ENCODE peak calls at places on chromosomes 7 and 10, in nine cellular contexts. One of them, this sample, is unnamed.

GRCh38 chr10:89171263-89171872 is 35.7 kb downstream of the CH25H start:
- DNase-seq in activated effector memory CD4-positive, alpha-beta T cell treated with anti-CD3 and anti-CD28 coated beads, Interleukin-2, amount 50 U/mL, for 16 hours: no peak
- DNase-seq in activated T-cell treated with anti-CD3 and anti-CD28 coated beads, Interleukin-2, amount 50 U/mL, for 24 hours: no peak
- DNase-seq in brain microvascular endothelial cell: no peak
- DNase-seq in AG04450: no peak
- DNase-seq in H9: no peak
- DNase-seq in Jurkat, Clone E6-1: no peak
- DNase-seq in HS-5: no peak
- DNase-seq in H7: no peak
- DNase-seq in this sample: no peak

GRCh38 chr7:116401711-116402110 is 97.8 kb upstream of the CAV2 start:
- DNase-seq in H9: no peak
- DNase-seq in H7: no peak
- DNase-seq in Jurkat, Clone E6-1: no peak
- DNase-seq in HS-5: no peak
- DNase-seq in activated T-cell treated with anti-CD3 and anti-CD28 coated beads, Interleukin-2, amount 50 U/mL, for 24 hours: no peak
- DNase-seq in activated effector memory CD4-positive, alpha-beta T cell treated with anti-CD3 and anti-CD28 coated beads, Interleukin-2, amount 50 U/mL, for 16 hours: no peak
- DNase-seq in AG04450: no peak
- DNase-seq in brain microvascular endothelial cell: no peak
- DNase-seq in this sample: peak; percentile 61

GRCh38 chr7:104657134-104657533 is 328.7 kb downstream of the LHFPL3 start:
- DNase-seq in AG04450: no peak
- DNase-seq in H7: no peak
- DNase-seq in brain microvascular endothelial cell: no peak
- DNase-seq in activated effector memory CD4-positive, alpha-beta T cell treated with anti-CD3 and anti-CD28 coated beads, Interleukin-2, amount 50 U/mL, for 16 hours: no peak
- DNase-seq in activated T-cell treated with anti-CD3 and anti-CD28 coated beads, Interleukin-2, amount 50 U/mL, for 24 hours: no peak
- DNase-seq in H9: no peak
- DNase-seq in HS-5: no peak
- DNase-seq in Jurkat, Clone E6-1: no peak
- DNase-seq in this sample: no peak

GRCh38 chr7:151137076-151137611 is 30.4 kb downstream of the GBX1 start:
- DNase-seq in H9: no peak
- DNase-seq in brain microvascular endothelial cell: no peak
- DNase-seq in AG04450: no peak
- DNase-seq in H7: peak; percentile 83
- DNase-seq in Jurkat, Clone E6-1: no peak
- DNase-seq in activated T-cell treated with anti-CD3 and anti-CD28 coated beads, Interleukin-2, amount 50 U/mL, for 24 hours: peak; percentile 21
- DNase-seq in HS-5: no peak
- DNase-seq in activated effector memory CD4-positive, alpha-beta T cell treated with anti-CD3 and anti-CD28 coated beads, Interleukin-2, amount 50 U/mL, for 16 hours: peak; percentile 38
- DNase-seq in this sample: no peak

GRCh38 chr7:85673881-85674280 is 487.0 kb upstream of the SEMA3D start:
- DNase-seq in activated effector memory CD4-positive, alpha-beta T cell treated with anti-CD3 and anti-CD28 coated beads, Interleukin-2, amount 50 U/mL, for 16 hours: no peak
- DNase-seq in AG04450: no peak
- DNase-seq in activated T-cell treated with anti-CD3 and anti-CD28 coated beads, Interleukin-2, amount 50 U/mL, for 24 hours: no peak
- DNase-seq in H9: no peak
- DNase-seq in HS-5: no peak
- DNase-seq in Jurkat, Clone E6-1: no peak
- DNase-seq in brain microvascular endothelial cell: no peak
- DNase-seq in H7: no peak
- DNase-seq in this sample: no peak

GRCh38 chr7:123864012-123864411 is 19.0 kb downstream of the HYAL4 start:
- DNase-seq in Jurkat, Clone E6-1: no peak
- DNase-seq in brain microvascular endothelial cell: no peak
- DNase-seq in activated effector memory CD4-positive, alpha-beta T cell treated with anti-CD3 and anti-CD28 coated beads, Interleukin-2, amount 50 U/mL, for 16 hours: no peak
- DNase-seq in activated T-cell treated with anti-CD3 and anti-CD28 coated beads, Interleukin-2, amount 50 U/mL, for 24 hours: no peak
- DNase-seq in AG04450: no peak
- DNase-seq in HS-5: no peak
- DNase-seq in H9: no peak
- DNase-seq in H7: no peak
- DNase-seq in this sample: no peak

GRCh38 chr7:119756687-119757086 is 516.3 kb upstream of the KCND2 start:
- DNase-seq in activated effector memory CD4-positive, alpha-beta T cell treated with anti-CD3 and anti-CD28 coated beads, Interleukin-2, amount 50 U/mL, for 16 hours: no peak
- DNase-seq in activated T-cell treated with anti-CD3 and anti-CD28 coated beads, Interleukin-2, amount 50 U/mL, for 24 hours: no peak
- DNase-seq in H7: no peak
- DNase-seq in AG04450: no peak
- DNase-seq in brain microvascular endothelial cell: no peak
- DNase-seq in H9: no peak
- DNase-seq in HS-5: no peak
- DNase-seq in Jurkat, Clone E6-1: no peak
- DNase-seq in this sample: no peak

GRCh38 chr10:25024528-25024927 is 8.1 kb downstream of the THNSL1 start:
- DNase-seq in HS-5: no peak
- DNase-seq in AG04450: no peak
- DNase-seq in H9: no peak
- DNase-seq in H7: no peak
- DNase-seq in activated effector memory CD4-positive, alpha-beta T cell treated with anti-CD3 and anti-CD28 coated beads, Interleukin-2, amount 50 U/mL, for 16 hours: no peak
- DNase-seq in Jurkat, Clone E6-1: no peak
- DNase-seq in brain microvascular endothelial cell: no peak
- DNase-seq in activated T-cell treated with anti-CD3 and anti-CD28 coated beads, Interleukin-2, amount 50 U/mL, for 24 hours: no peak
- DNase-seq in this sample: peak; percentile 40

GRCh38 chr7:143415696-143416095 is 7.0 kb upstream of the EPHA1 start:
- DNase-seq in HS-5: no peak
- DNase-seq in H9: no peak
- DNase-seq in activated T-cell treated with anti-CD3 and anti-CD28 coated beads, Interleukin-2, amount 50 U/mL, for 24 hours: no peak
- DNase-seq in Jurkat, Clone E6-1: no peak
- DNase-seq in AG04450: no peak
- DNase-seq in H7: no peak
- DNase-seq in brain microvascular endothelial cell: peak; percentile 38
- DNase-seq in activated effector memory CD4-positive, alpha-beta T cell treated with anti-CD3 and anti-CD28 coated beads, Interleukin-2, amount 50 U/mL, for 16 hours: no peak
- DNase-seq in this sample: no peak

GRCh38 chr10:120208488-120208887 is 248.5 kb upstream of the PLPP4 start:
- DNase-seq in H9: no peak
- DNase-seq in AG04450: no peak
- DNase-seq in activated T-cell treated with anti-CD3 and anti-CD28 coated beads, Interleukin-2, amount 50 U/mL, for 24 hours: no peak
- DNase-seq in activated effector memory CD4-positive, alpha-beta T cell treated with anti-CD3 and anti-CD28 coated beads, Interleukin-2, amount 50 U/mL, for 16 hours: no peak
- DNase-seq in H7: no peak
- DNase-seq in HS-5: no peak
- DNase-seq in Jurkat, Clone E6-1: no peak
- DNase-seq in brain microvascular endothelial cell: no peak
- DNase-seq in this sample: no peak

GRCh38 chr10:71729023-71729649 is 9.6 kb upstream of the C10orf105 start:
- DNase-seq in HS-5: no peak
- DNase-seq in brain microvascular endothelial cell: no peak
- DNase-seq in H7: no peak
- DNase-seq in activated effector memory CD4-positive, alpha-beta T cell treated with anti-CD3 and anti-CD28 coated beads, Interleukin-2, amount 50 U/mL, for 16 hours: no peak
- DNase-seq in AG04450: no peak
- DNase-seq in H9: no peak
- DNase-seq in activated T-cell treated with anti-CD3 and anti-CD28 coated beads, Interleukin-2, amount 50 U/mL, for 24 hours: peak; percentile 40
- DNase-seq in Jurkat, Clone E6-1: no peak
- DNase-seq in this sample: no peak

GRCh38 chr10:61939575-61940301 is 38.2 kb downstream of the ARID5B start:
- DNase-seq in AG04450: no peak
- DNase-seq in brain microvascular endothelial cell: peak; percentile 46
- DNase-seq in H9: no peak
- DNase-seq in activated T-cell treated with anti-CD3 and anti-CD28 coated beads, Interleukin-2, amount 50 U/mL, for 24 hours: no peak
- DNase-seq in activated effector memory CD4-positive, alpha-beta T cell treated with anti-CD3 and anti-CD28 coated beads, Interleukin-2, amount 50 U/mL, for 16 hours: no peak
- DNase-seq in Jurkat, Clone E6-1: no peak
- DNase-seq in HS-5: peak; percentile 86
- DNase-seq in H7: no peak
- DNase-seq in this sample: peak; percentile 62

GRCh38 chr10:61757001-61757400 is 94.3 kb downstream of the CABCOCO1 start:
- DNase-seq in activated T-cell treated with anti-CD3 and anti-CD28 coated beads, Interleukin-2, amount 50 U/mL, for 24 hours: no peak
- DNase-seq in brain microvascular endothelial cell: no peak
- DNase-seq in H9: no peak
- DNase-seq in AG04450: no peak
- DNase-seq in activated effector memory CD4-positive, alpha-beta T cell treated with anti-CD3 and anti-CD28 coated beads, Interleukin-2, amount 50 U/mL, for 16 hours: no peak
- DNase-seq in H7: no peak
- DNase-seq in Jurkat, Clone E6-1: no peak
- DNase-seq in HS-5: no peak
- DNase-seq in this sample: no peak

GRCh38 chr10:36703179-36703578 is 422.2 kb upstream of the ANKRD30A start:
- DNase-seq in H9: no peak
- DNase-seq in brain microvascular endothelial cell: no peak
- DNase-seq in AG04450: no peak
- DNase-seq in H7: no peak
- DNase-seq in HS-5: no peak
- DNase-seq in Jurkat, Clone E6-1: no peak
- DNase-seq in activated effector memory CD4-positive, alpha-beta T cell treated with anti-CD3 and anti-CD28 coated beads, Interleukin-2, amount 50 U/mL, for 16 hours: no peak
- DNase-seq in activated T-cell treated with anti-CD3 and anti-CD28 coated beads, Interleukin-2, amount 50 U/mL, for 24 hours: no peak
- DNase-seq in this sample: no peak

GRCh38 chr7:131629203-131629871 is 72.9 kb upstream of the PODXL start:
- DNase-seq in activated T-cell treated with anti-CD3 and anti-CD28 coated beads, Interleukin-2, amount 50 U/mL, for 24 hours: no peak
- DNase-seq in AG04450: no peak
- DNase-seq in activated effector memory CD4-positive, alpha-beta T cell treated with anti-CD3 and anti-CD28 coated beads, Interleukin-2, amount 50 U/mL, for 16 hours: no peak
- DNase-seq in H9: no peak
- DNase-seq in HS-5: peak; percentile 52
- DNase-seq in H7: no peak
- DNase-seq in Jurkat, Clone E6-1: no peak
- DNase-seq in brain microvascular endothelial cell: peak; percentile 71
- DNase-seq in this sample: peak; percentile 69

GRCh38 chr7:119271147-119271779 is 1001.7 kb upstream of the KCND2 start:
- DNase-seq in HS-5: no peak
- DNase-seq in activated effector memory CD4-positive, alpha-beta T cell treated with anti-CD3 and anti-CD28 coated beads, Interleukin-2, amount 50 U/mL, for 16 hours: no peak
- DNase-seq in Jurkat, Clone E6-1: no peak
- DNase-seq in H7: no peak
- DNase-seq in activated T-cell treated with anti-CD3 and anti-CD28 coated beads, Interleukin-2, amount 50 U/mL, for 24 hours: no peak
- DNase-seq in AG04450: no peak
- DNase-seq in H9: no peak
- DNase-seq in brain microvascular endothelial cell: no peak
- DNase-seq in this sample: no peak

GRCh38 chr7:52712938-52713337 is 322.5 kb upstream of the POM121L12 start:
- DNase-seq in Jurkat, Clone E6-1: no peak
- DNase-seq in activated T-cell treated with anti-CD3 and anti-CD28 coated beads, Interleukin-2, amount 50 U/mL, for 24 hours: no peak
- DNase-seq in brain microvascular endothelial cell: no peak
- DNase-seq in activated effector memory CD4-positive, alpha-beta T cell treated with anti-CD3 and anti-CD28 coated beads, Interleukin-2, amount 50 U/mL, for 16 hours: no peak
- DNase-seq in H7: no peak
- DNase-seq in HS-5: no peak
- DNase-seq in H9: peak; percentile 35
- DNase-seq in AG04450: no peak
- DNase-seq in this sample: no peak

GRCh38 chr7:99563650-99564049 is 5.2 kb downstream of the ZNF655 start:
- DNase-seq in brain microvascular endothelial cell: peak; percentile 87
- DNase-seq in H7: no peak
- DNase-seq in activated effector memory CD4-positive, alpha-beta T cell treated with anti-CD3 and anti-CD28 coated beads, Interleukin-2, amount 50 U/mL, for 16 hours: no peak
- DNase-seq in HS-5: no peak
- DNase-seq in activated T-cell treated with anti-CD3 and anti-CD28 coated beads, Interleukin-2, amount 50 U/mL, for 24 hours: no peak
- DNase-seq in Jurkat, Clone E6-1: no peak
- DNase-seq in H9: no peak
- DNase-seq in AG04450: peak; percentile 26
- DNase-seq in this sample: no peak

GRCh38 chr7:20790273-20790842 is 3.7 kb upstream of the SP8 start:
- DNase-seq in Jurkat, Clone E6-1: no peak
- DNase-seq in HS-5: no peak
- DNase-seq in brain microvascular endothelial cell: no peak
- DNase-seq in activated T-cell treated with anti-CD3 and anti-CD28 coated beads, Interleukin-2, amount 50 U/mL, for 24 hours: no peak
- DNase-seq in H7: no peak
- DNase-seq in H9: no peak
- DNase-seq in AG04450: no peak
- DNase-seq in activated effector memory CD4-positive, alpha-beta T cell treated with anti-CD3 and anti-CD28 coated beads, Interleukin-2, amount 50 U/mL, for 16 hours: no peak
- DNase-seq in this sample: no peak

GRCh38 chr10:34978080-34978479 is 112.1 kb downstream of the CUL2 start:
- DNase-seq in activated T-cell treated with anti-CD3 and anti-CD28 coated beads, Interleukin-2, amount 50 U/mL, for 24 hours: no peak
- DNase-seq in activated effector memory CD4-positive, alpha-beta T cell treated with anti-CD3 and anti-CD28 coated beads, Interleukin-2, amount 50 U/mL, for 16 hours: no peak
- DNase-seq in HS-5: no peak
- DNase-seq in AG04450: no peak
- DNase-seq in H9: no peak
- DNase-seq in brain microvascular endothelial cell: no peak
- DNase-seq in H7: no peak
- DNase-seq in Jurkat, Clone E6-1: no peak
- DNase-seq in this sample: no peak

GRCh38 chr10:74987339-74988054 is 124.0 kb upstream of the SAMD8 start:
- DNase-seq in H7: no peak
- DNase-seq in brain microvascular endothelial cell: no peak
- DNase-seq in HS-5: no peak
- DNase-seq in Jurkat, Clone E6-1: no peak
- DNase-seq in activated effector memory CD4-positive, alpha-beta T cell treated with anti-CD3 and anti-CD28 coated beads, Interleukin-2, amount 50 U/mL, for 16 hours: no peak
- DNase-seq in H9: no peak
- DNase-seq in AG04450: no peak
- DNase-seq in activated T-cell treated with anti-CD3 and anti-CD28 coated beads, Interleukin-2, amount 50 U/mL, for 24 hours: no peak
- DNase-seq in this sample: no peak

GRCh38 chr10:28678687-28679457 is 1.6 kb downstream of the BAMBI start:
- DNase-seq in activated T-cell treated with anti-CD3 and anti-CD28 coated beads, Interleukin-2, amount 50 U/mL, for 24 hours: no peak
- DNase-seq in H7: no peak
- DNase-seq in activated effector memory CD4-positive, alpha-beta T cell treated with anti-CD3 and anti-CD28 coated beads, Interleukin-2, amount 50 U/mL, for 16 hours: no peak
- DNase-seq in Jurkat, Clone E6-1: no peak
- DNase-seq in HS-5: no peak
- DNase-seq in H9: no peak
- DNase-seq in brain microvascular endothelial cell: no peak
- DNase-seq in AG04450: no peak
- DNase-seq in this sample: peak; percentile 21

GRCh38 chr10:13224210-13224995 is 9.8 kb downstream of the UCMA start:
- DNase-seq in H9: no peak
- DNase-seq in AG04450: no peak
- DNase-seq in activated T-cell treated with anti-CD3 and anti-CD28 coated beads, Interleukin-2, amount 50 U/mL, for 24 hours: no peak
- DNase-seq in activated effector memory CD4-positive, alpha-beta T cell treated with anti-CD3 and anti-CD28 coated beads, Interleukin-2, amount 50 U/mL, for 16 hours: no peak
- DNase-seq in HS-5: no peak
- DNase-seq in H7: peak; percentile 57
- DNase-seq in Jurkat, Clone E6-1: no peak
- DNase-seq in brain microvascular endothelial cell: no peak
- DNase-seq in this sample: no peak

GRCh38 chr7:25931156-25931555 is 220.8 kb upstream of the NFE2L3 start:
- DNase-seq in H9: no peak
- DNase-seq in H7: no peak
- DNase-seq in AG04450: no peak
- DNase-seq in Jurkat, Clone E6-1: no peak
- DNase-seq in activated effector memory CD4-positive, alpha-beta T cell treated with anti-CD3 and anti-CD28 coated beads, Interleukin-2, amount 50 U/mL, for 16 hours: no peak
- DNase-seq in activated T-cell treated with anti-CD3 and anti-CD28 coated beads, Interleukin-2, amount 50 U/mL, for 24 hours: no peak
- DNase-seq in HS-5: no peak
- DNase-seq in brain microvascular endothelial cell: no peak
- DNase-seq in this sample: no peak

GRCh38 chr10:88849224-88849623 is 2.4 kb downstream of the ANKRD22 start:
- DNase-seq in activated effector memory CD4-positive, alpha-beta T cell treated with anti-CD3 and anti-CD28 coated beads, Interleukin-2, amount 50 U/mL, for 16 hours: no peak
- DNase-seq in Jurkat, Clone E6-1: no peak
- DNase-seq in H9: no peak
- DNase-seq in H7: no peak
- DNase-seq in AG04450: no peak
- DNase-seq in HS-5: no peak
- DNase-seq in activated T-cell treated with anti-CD3 and anti-CD28 coated beads, Interleukin-2, amount 50 U/mL, for 24 hours: no peak
- DNase-seq in brain microvascular endothelial cell: peak; percentile 20
- DNase-seq in this sample: no peak

GRCh38 chr7:2864999-2865670 is 21.0 kb upstream of the GNA12 start:
- DNase-seq in brain microvascular endothelial cell: peak; percentile 60
- DNase-seq in H7: peak; percentile 92
- DNase-seq in activated T-cell treated with anti-CD3 and anti-CD28 coated beads, Interleukin-2, amount 50 U/mL, for 24 hours: peak; percentile 84
- DNase-seq in Jurkat, Clone E6-1: peak; percentile 66
- DNase-seq in AG04450: peak; percentile 42
- DNase-seq in HS-5: peak; percentile 49
- DNase-seq in activated effector memory CD4-positive, alpha-beta T cell treated with anti-CD3 and anti-CD28 coated beads, Interleukin-2, amount 50 U/mL, for 16 hours: peak; percentile 89
- DNase-seq in H9: peak; percentile 77
- DNase-seq in this sample: peak; percentile 87

GRCh38 chr10:83880252-83880791 is 259.0 kb upstream of the GHITM start:
- DNase-seq in H9: no peak
- DNase-seq in Jurkat, Clone E6-1: no peak
- DNase-seq in AG04450: no peak
- DNase-seq in activated T-cell treated with anti-CD3 and anti-CD28 coated beads, Interleukin-2, amount 50 U/mL, for 24 hours: no peak
- DNase-seq in H7: no peak
- DNase-seq in activated effector memory CD4-positive, alpha-beta T cell treated with anti-CD3 and anti-CD28 coated beads, Interleukin-2, amount 50 U/mL, for 16 hours: no peak
- DNase-seq in HS-5: no peak
- DNase-seq in brain microvascular endothelial cell: no peak
- DNase-seq in this sample: no peak

GRCh38 chr7:131203291-131203976 is 124.2 kb upstream of the MKLN1 start:
- DNase-seq in activated T-cell treated with anti-CD3 and anti-CD28 coated beads, Interleukin-2, amount 50 U/mL, for 24 hours: no peak
- DNase-seq in activated effector memory CD4-positive, alpha-beta T cell treated with anti-CD3 and anti-CD28 coated beads, Interleukin-2, amount 50 U/mL, for 16 hours: no peak
- DNase-seq in Jurkat, Clone E6-1: no peak
- DNase-seq in AG04450: no peak
- DNase-seq in H7: no peak
- DNase-seq in HS-5: no peak
- DNase-seq in brain microvascular endothelial cell: no peak
- DNase-seq in H9: no peak
- DNase-seq in this sample: no peak

GRCh38 chr10:63700209-63700934 is 179.2 kb downstream of the REEP3 start:
- DNase-seq in activated T-cell treated with anti-CD3 and anti-CD28 coated beads, Interleukin-2, amount 50 U/mL, for 24 hours: no peak
- DNase-seq in H7: no peak
- DNase-seq in AG04450: peak; percentile 92
- DNase-seq in Jurkat, Clone E6-1: no peak
- DNase-seq in HS-5: peak; percentile 95
- DNase-seq in activated effector memory CD4-positive, alpha-beta T cell treated with anti-CD3 and anti-CD28 coated beads, Interleukin-2, amount 50 U/mL, for 16 hours: no peak
- DNase-seq in H9: no peak
- DNase-seq in brain microvascular endothelial cell: peak; percentile 98
- DNase-seq in this sample: peak; percentile 89

GRCh38 chr10:88899886-88900285 is 19.8 kb downstream of the STAMBPL1 start:
- DNase-seq in Jurkat, Clone E6-1: no peak
- DNase-seq in H7: no peak
- DNase-seq in HS-5: no peak
- DNase-seq in AG04450: no peak
- DNase-seq in activated effector memory CD4-positive, alpha-beta T cell treated with anti-CD3 and anti-CD28 coated beads, Interleukin-2, amount 50 U/mL, for 16 hours: no peak
- DNase-seq in brain microvascular endothelial cell: no peak
- DNase-seq in H9: no peak
- DNase-seq in activated T-cell treated with anti-CD3 and anti-CD28 coated beads, Interleukin-2, amount 50 U/mL, for 24 hours: no peak
- DNase-seq in this sample: no peak

GRCh38 chr7:101197991-101198390 is 2.8 kb downstream of the MOGAT3 start:
- DNase-seq in HS-5: no peak
- DNase-seq in activated T-cell treated with anti-CD3 and anti-CD28 coated beads, Interleukin-2, amount 50 U/mL, for 24 hours: no peak
- DNase-seq in H7: peak; percentile 55
- DNase-seq in brain microvascular endothelial cell: no peak
- DNase-seq in Jurkat, Clone E6-1: no peak
- DNase-seq in H9: no peak
- DNase-seq in AG04450: no peak
- DNase-seq in activated effector memory CD4-positive, alpha-beta T cell treated with anti-CD3 and anti-CD28 coated beads, Interleukin-2, amount 50 U/mL, for 16 hours: no peak
- DNase-seq in this sample: no peak

This sample was measured in dermis blood vessel endothelial cell.